ENCODE peak calls at places on chromosomes 13 and 19, in five cellular contexts. Z is SK-N-DZ, D is progenitor cell of endocrine pancreas, C is iPS DF 19.7, U is mesothelial cell of epicardium. P is an unnamed sample.

GRCh38 chr13:41148421-41149283 is 16.1 kb upstream of the KBTBD6 start:
- DNase-seq in C (no peak), D (no peak), U (no peak), Z (no peak), P (no peak)

GRCh38 chr13:32695602-32696250 is 109.5 kb downstream of the PDS5B start:
- DNase-seq in C (no peak), U (no peak), Z (no peak), D (no peak), P (no peak)

GRCh38 chr13:26914624-26915023 is 154.0 kb upstream of the GPR12 start:
- DNase-seq in C (no peak), D (no peak), Z (no peak), U (no peak), P (no peak)

GRCh38 chr19:9494096-9494495 is 4.3 kb downstream of the ZNF560 start:
- DNase-seq in C (no peak), Z (no peak), U (no peak), D (no peak), P (no peak)

GRCh38 chr13:100589178-100589725 is 663 bp upstream of the GGACT start:
- DNase-seq in U (no peak), D (no peak), C (no peak), Z (no peak), P (no peak)

GRCh38 chr19:52189745-52190678 is at the start of gene PPP2R1A:
- DNase-seq in U (peak), Z (peak), C (peak), D (peak), P (peak)

GRCh38 chr19:12769689-12770088 is 5.7 kb downstream of the HOOK2 start:
- DNase-seq in D (no peak), U (no peak), C (no peak), Z (peak), P (no peak)

GRCh38 chr13:53112522-53112921 is 83.9 kb downstream of the OLFM4 start:
- DNase-seq in C (no peak), D (no peak), Z (no peak), U (no peak), P (no peak)

GRCh38 chr13:86945596-86945995 is 725.6 kb upstream of the SLITRK5 start:
- DNase-seq in U (no peak), C (no peak), D (no peak), Z (no peak), P (no peak)

GRCh38 chr19:46073268-46073922 is 32.6 kb upstream of the IGFL4 start:
- DNase-seq in U (no peak), Z (no peak), D (no peak), C (no peak), P (no peak)

GRCh38 chr13:48236528-48237353 is 3.7 kb downstream of the ITM2B start:
- DNase-seq in Z (peak), D (no peak), C (no peak), U (no peak), P (no peak)

GRCh38 chr19:29666634-29667389 is 1.6 kb downstream of the PLEKHF1 start:
- DNase-seq in D (no peak), Z (no peak), C (no peak), U (peak), P (peak)

GRCh38 chr19:21824679-21825078 is 11.3 kb downstream of the ZNF43 start:
- DNase-seq in Z (no peak), C (no peak), U (no peak), D (no peak), P (no peak)

GRCh38 chr13:92433386-92433785 is 793.2 kb upstream of the GPC6 start:
- DNase-seq in U (no peak), C (no peak), D (no peak), Z (no peak), P (no peak)

GRCh38 chr13:90628471-90628870 is 719.0 kb upstream of the MIR17HG start:
- DNase-seq in C (no peak), Z (no peak), U (no peak), D (no peak), P (no peak)

GRCh38 chr13:42094641-42095040 is 46.2 kb downstream of the DGKH start:
- DNase-seq in Z (no peak), U (no peak), C (no peak), D (no peak), P (no peak)

GRCh38 chr19:46416077-46416709 is 2.8 kb upstream of the CCDC8 start:
- DNase-seq in C (no peak), D (peak), Z (peak), U (peak), P (no peak)

GRCh38 chr19:6739884-6740588 is 556 bp downstream of the TRIP10 start:
- DNase-seq in U (no peak), Z (peak), D (no peak), C (no peak), P (no peak)

GRCh38 chr13:99435116-99435515 is 66.2 kb upstream of the TM9SF2 start:
- DNase-seq in U (no peak), C (no peak), Z (no peak), D (no peak), P (no peak)

GRCh38 chr19:19207637-19208582 is 3.8 kb upstream of the NCAN start:
- DNase-seq in U (no peak), D (no peak), Z (no peak), C (no peak), P (no peak)

GRCh38 chr13:93625536-93625935 is 398.9 kb downstream of the GPC6 start:
- DNase-seq in C (no peak), Z (no peak), D (no peak), U (no peak), P (no peak)